ENCODE peak calls at places on chromosomes 16 and 17, in nine cellular contexts. S is colonic mucosa; D is left lung; A is tibial nerve; Y is ovary; G is CD8-positive, alpha-beta memory T cell; V is heart right ventricle; N is spleen; H is right cardiac atrium. K is an unnamed sample. For H3K9me3 and H3K27me3, the result is how much of the 10 kb centered on the place peaks cover.

GRCh38 chr17:70110443-70110880 is 35.4 kb downstream of the KCNJ16 start:
- DNase-seq in S (no peak), D (no peak), A (no peak), Y (no peak), G (no peak), V (peak), N (no peak), H (peak), K (no peak)

GRCh38 chr17:63751806-63752205 is 10.2 kb upstream of the STRADA start:
- DNase-seq in S (no peak), D (no peak), A (no peak), Y (no peak), G (no peak), V (no peak), N (no peak), H (no peak), K (no peak)

GRCh38 chr16:83675136-83675535 is 132.6 kb upstream of the HSBP1 start:
- DNase-seq in S (no peak), D (no peak), A (no peak), Y (no peak), G (no peak), V (no peak), N (no peak), H (no peak), K (no peak)

GRCh38 chr17:69240201-69240600 is 11.6 kb upstream of the ABCA10 start:
- DNase-seq in S (no peak), D (no peak), A (no peak), Y (no peak), G (no peak), V (no peak), N (no peak), H (no peak), K (no peak)

GRCh38 chr16:56729351-56729735 is 586 bp upstream of the NUP93 start:
- DNase-seq in S (no peak), D (no peak), A (no peak), Y (no peak), G (no peak), V (no peak), N (no peak), H (no peak), K (no peak)

GRCh38 chr16:17520567-17520966 is 49.8 kb upstream of the XYLT1 start:
- DNase-seq in S (no peak), D (no peak), A (no peak), Y (no peak), G (no peak), V (no peak), N (no peak), H (no peak), K (no peak)

GRCh38 chr17:67433248-67433924 is 56.3 kb downstream of the PITPNC1 start:
- DNase-seq in S (no peak), D (no peak), A (no peak), Y (no peak), G (no peak), V (no peak), N (no peak), H (no peak), K (no peak)

GRCh38 chr17:47324224-47325020 is 667 bp downstream of the EFCAB13 start:
- DNase-seq in S (peak), D (no peak), A (peak), Y (peak), G (peak), V (peak), N (peak), H (peak), K (peak)

GRCh38 chr16:68396481-68396880 is 51.8 kb downstream of the SMPD3 start:
- DNase-seq in S (peak), D (no peak), A (no peak), Y (no peak), G (peak), V (no peak), N (peak), H (no peak), K (peak)

GRCh38 chr16:716250-716607 is 1.3 kb downstream of the METRN start:
- DNase-seq in S (no peak), D (no peak), A (peak), Y (no peak), G (no peak), V (no peak), N (no peak), H (peak), K (no peak)

GRCh38 chr16:11020388-11020787 is 76.0 kb downstream of the CLEC16A start:
- DNase-seq in S (no peak), D (no peak), A (no peak), Y (no peak), G (no peak), V (no peak), N (no peak), H (no peak), K (no peak)

GRCh38 chr17:6507535-6507934 is 48.8 kb downstream of the PITPNM3 start:
- DNase-seq in S (peak), D (no peak), A (no peak), Y (peak), G (no peak), V (no peak), N (no peak), H (no peak), K (peak)

GRCh38 chr17:31274252-31274651 is 22.8 kb downstream of the OMG start:
- DNase-seq in S (no peak), D (no peak), A (no peak), Y (no peak), G (no peak), V (no peak), N (no peak), H (no peak), K (no peak)

GRCh38 chr17:78697122-78697845 is 84.8 kb downstream of the CYTH1 start:
- DNase-seq in S (no peak), D (no peak), A (no peak), Y (no peak), G (no peak), V (no peak), N (no peak), H (no peak), K (no peak)

GRCh38 chr16:20866792-20867191 is 33.4 kb downstream of the DCUN1D3 start:
- DNase-seq in S (no peak), D (no peak), A (no peak), Y (no peak), G (no peak), V (no peak), N (no peak), H (no peak), K (no peak)

GRCh38 chr17:17063546-17064122 is 21.4 kb downstream of the MPRIP start:
- DNase-seq in S (no peak), D (no peak), A (peak), Y (no peak), G (peak), V (peak), N (peak), H (peak), K (peak)

GRCh38 chr17:45429338-45430005 is 3.2 kb downstream of the ARHGAP27 start:
- DNase-seq in S (no peak), D (peak), A (no peak), Y (no peak), G (no peak), V (no peak), N (peak), H (peak), K (peak)

GRCh38 chr16:3789375-3790067 is 72.2 kb upstream of the TRAP1 start:
- DNase-seq in S (no peak), D (no peak), A (no peak), Y (no peak), G (no peak), V (no peak), N (no peak), H (no peak), K (no peak)

GRCh38 chr16:77113835-77114234 is 77.2 kb upstream of the MON1B start:
- DNase-seq in S (no peak), D (no peak), A (no peak), Y (no peak), G (no peak), V (peak), N (no peak), H (no peak), K (no peak)

GRCh38 chr16:88719267-88719932 is 13.1 kb downstream of the CTU2 start:
- DNase-seq in S (no peak), D (no peak), A (no peak), Y (no peak), G (no peak), V (peak), N (no peak), H (peak), K (no peak)

GRCh38 chr17:28961391-28961790 is 10.1 kb upstream of the PHF12 start:
- DNase-seq in S (no peak), D (no peak), A (no peak), Y (no peak), G (no peak), V (no peak), N (peak), H (peak), K (peak)

GRCh38 chr17:59572301-59572924 is 7.0 kb downstream of the DHX40 start:
- DNase-seq in S (no peak), D (no peak), A (no peak), Y (no peak), G (no peak), V (no peak), N (no peak), H (no peak), K (no peak)

GRCh38 chr16:84021488-84021887 is 21.1 kb downstream of the SLC38A8 start:
- DNase-seq in S (no peak), D (peak), A (no peak), Y (no peak), G (no peak), V (no peak), N (no peak), H (no peak), K (no peak)

GRCh38 chr16:11263737-11264136 is 5.4 kb downstream of the TNP2 start:
- DNase-seq in S (no peak), D (no peak), A (no peak), Y (no peak), G (no peak), V (no peak), N (no peak), H (no peak), K (no peak)

GRCh38 chr16:69406780-69407331 is 17.6 kb upstream of the CYB5B start:
- DNase-seq in S (no peak), D (no peak), A (no peak), Y (no peak), G (no peak), V (no peak), N (no peak), H (no peak), K (no peak)

GRCh38 chr17:27381007-27381501 is 75.2 kb upstream of the KSR1 start:
- DNase-seq in S (peak), D (peak), A (peak), Y (peak), G (peak), V (peak), N (peak), H (peak), K (peak)

GRCh38 chr16:48609453-48610023 is 442 bp downstream of the N4BP1 start:
- DNase-seq in S (peak), D (peak), A (no peak), Y (no peak), G (peak), V (peak), N (peak), H (peak), K (peak)

GRCh38 chr16:64065523-64065922 is 1056.3 kb downstream of the CDH11 start:
- DNase-seq in S (no peak), D (no peak), A (no peak), Y (no peak), G (no peak), V (no peak), N (no peak), H (no peak), K (no peak)

GRCh38 chr17:1493291-1493980 is 950 bp upstream of the MYO1C start:
- DNase-seq in S (peak), D (peak), A (no peak), Y (no peak), G (no peak), V (peak), N (no peak), H (peak), K (no peak)

GRCh38 chr17:5837055-5837491 is 233.1 kb upstream of the WSCD1 start:
- DNase-seq in S (no peak), D (no peak), A (no peak), Y (no peak), G (no peak), V (no peak), N (no peak), H (no peak), K (no peak)

GRCh38 chr17:13777003-13777402 is 175.3 kb upstream of the HS3ST3A1 start:
- DNase-seq in S (no peak), D (no peak), A (no peak), Y (peak), G (no peak), V (no peak), N (no peak), H (no peak), K (no peak)

GRCh38 chr16:51524555-51525373 is 373.7 kb upstream of the SALL1 start:
- DNase-seq in S (no peak), D (no peak), A (no peak), Y (peak), G (no peak), V (no peak), N (no peak), H (no peak), K (no peak)

GRCh38 chr16:14456793-14457481 is 173.1 kb downstream of the PARN start:
- DNase-seq in S (no peak), D (no peak), A (no peak), Y (no peak), G (no peak), V (no peak), N (no peak), H (no peak), K (no peak)

GRCh38 chr16:73311857-73312723 is 264.2 kb upstream of the ZFHX3 start:
- DNase-seq in S (no peak), D (no peak), A (no peak), Y (no peak), G (no peak), V (no peak), N (no peak), H (no peak), K (no peak)

GRCh38 chr16:69143116-69143515 is 10.7 kb downstream of the UTP4 start:
- DNase-seq in S (peak), D (no peak), A (no peak), Y (no peak), G (no peak), V (no peak), N (no peak), H (peak), K (no peak)

GRCh38 chr16:29971304-29971703 is 2.4 kb upstream of the TAOK2 start:
- DNase-seq in S (no peak), D (no peak), A (no peak), Y (no peak), G (no peak), V (no peak), N (no peak), H (no peak), K (peak)
- H3K9me3 ChIP-seq in S (under half), D (under half), A (under half), Y (under half), G (under half), V (under half), N (under half), H (under half), K (under half)

GRCh38 chr17:74925242-74925641 is 1.2 kb downstream of the OTOP2 start:
- DNase-seq in S (no peak), D (no peak), A (no peak), Y (no peak), G (no peak), V (no peak), N (no peak), H (no peak), K (no peak)

GRCh38 chr17:74928786-74929185 is 4.7 kb downstream of the OTOP2 start:
- DNase-seq in S (no peak), D (no peak), A (no peak), Y (no peak), G (no peak), V (no peak), N (no peak), H (no peak), K (no peak)

GRCh38 chr17:74935585-74936469 is at the start of gene OTOP3:
- DNase-seq in S (no peak), D (peak), A (no peak), Y (no peak), G (no peak), V (no peak), N (no peak), H (peak), K (no peak)

GRCh38 chr17:74935048-74935447 is 650 bp upstream of the OTOP3 start:
- DNase-seq in S (no peak), D (no peak), A (no peak), Y (no peak), G (no peak), V (no peak), N (no peak), H (no peak), K (no peak)

DNA sequence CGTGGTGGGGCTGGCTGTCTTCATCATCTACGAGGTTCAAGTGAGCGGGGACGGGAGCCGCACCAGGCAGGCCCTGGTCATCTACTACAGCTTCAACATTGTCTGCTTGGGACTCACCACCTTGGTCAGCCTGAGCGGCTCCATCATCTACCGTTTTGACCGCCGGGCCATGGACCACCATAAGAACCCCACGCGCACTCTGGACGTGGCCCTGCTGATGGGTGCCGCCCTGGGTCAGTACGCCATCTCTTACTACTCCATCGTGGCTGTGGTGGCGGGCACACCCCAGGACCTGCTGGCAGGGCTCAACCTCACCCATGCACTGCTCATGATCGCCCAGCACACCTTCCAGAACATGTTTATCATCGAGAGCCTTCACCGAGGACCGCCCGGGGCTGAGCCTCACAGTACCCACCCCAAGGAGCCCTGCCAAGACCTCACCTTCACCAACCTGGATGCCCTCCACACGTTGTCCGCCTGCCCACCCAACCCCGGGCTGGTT is 5.1 kb upstream of the OTOP3 start:
- DNase-seq in S (no peak), D (no peak), A (no peak), Y (no peak), G (no peak), V (no peak), N (no peak), H (no peak), K (no peak)
- H3K27me3 ChIP-seq in S (under half), D (half or more), A (under half), Y (under half), G (under half), V (half or more), N (half or more), H (under half), K (under half)

GRCh38 chr16:75175074-75175473 is 26.8 kb downstream of the ZFP1 start:
- DNase-seq in S (no peak), D (no peak), A (no peak), Y (no peak), G (no peak), V (no peak), N (no peak), H (no peak), K (no peak)

GRCh38 chr16:75172578-75172977 is 24.3 kb downstream of the ZFP1 start:
- DNase-seq in S (no peak), D (no peak), A (no peak), Y (no peak), G (no peak), V (no peak), N (no peak), H (no peak), K (no peak)

DNA sequence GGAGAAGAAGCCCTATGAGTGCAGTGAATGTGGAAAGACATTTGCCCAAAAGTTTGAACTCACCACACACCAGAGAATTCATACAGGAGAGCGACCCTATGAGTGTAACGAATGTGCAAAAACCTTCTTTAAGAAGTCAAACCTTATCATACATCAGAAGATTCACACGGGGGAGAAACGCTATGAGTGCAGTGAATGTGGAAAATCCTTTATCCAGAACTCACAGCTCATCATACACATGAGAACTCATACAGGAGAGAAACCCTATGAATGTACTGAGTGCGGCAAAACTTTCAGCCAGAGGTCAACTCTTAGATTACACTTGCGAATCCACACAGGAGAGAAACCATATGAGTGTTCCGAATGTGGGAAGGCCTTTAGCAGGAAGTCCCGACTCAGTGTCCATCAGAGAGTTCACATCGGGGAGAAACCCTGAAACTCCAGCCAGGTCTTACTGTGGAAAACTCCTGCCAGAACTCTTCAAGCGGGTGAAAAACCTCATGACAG is 21.6 kb downstream of the ZFP1 start:
- DNase-seq in S (no peak), D (no peak), A (no peak), Y (no peak), G (no peak), V (no peak), N (no peak), H (no peak), K (no peak)
- H3K9me3 ChIP-seq in S (under half), D (under half), A (under half), Y (under half), G (half or more), V (half or more), N (under half), H (under half), K (under half)

GRCh38 chr17:50602514-50603235 is 32.0 kb upstream of the ABCC3 start:
- DNase-seq in S (no peak), D (no peak), A (no peak), Y (no peak), G (no peak), V (no peak), N (no peak), H (no peak), K (no peak)
- H3K27me3 ChIP-seq in S (under half), D (under half), A (under half), Y (under half), G (under half), V (under half), N (under half), H (under half), K (under half)

DNA sequence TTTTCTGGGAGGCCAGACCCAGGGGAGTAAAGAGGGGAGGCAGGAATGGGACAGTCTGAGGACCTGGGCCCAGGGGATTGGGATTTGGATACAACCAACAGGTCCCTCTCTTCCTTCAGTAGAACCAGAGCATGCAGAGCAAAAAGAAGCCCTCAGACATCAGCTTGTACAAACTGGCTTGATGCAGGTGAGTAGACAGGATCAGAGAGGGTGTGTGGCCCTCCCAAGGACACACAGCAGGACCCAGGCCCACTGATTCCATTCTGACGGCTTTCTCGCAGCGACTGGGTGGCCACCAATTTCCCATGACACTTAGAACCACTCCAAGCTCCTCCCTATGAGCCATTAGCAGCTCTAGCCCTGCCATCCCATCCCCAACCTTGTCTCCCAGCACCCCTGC is 63.6 kb downstream of the ABCC6 start:
- DNase-seq in S (no peak), D (no peak), A (no peak), Y (no peak), G (no peak), V (no peak), N (no peak), H (no peak), K (no peak)
- H3K9me3 ChIP-seq in S (under half), D (under half), A (under half), Y (under half), G (under half), V (under half), N (under half), H (under half), K (under half)

GRCh38 chr16:67176662-67177061 is 6.3 kb downstream of the NOL3 start:
- DNase-seq in S (no peak), D (peak), A (no peak), Y (no peak), G (no peak), V (no peak), N (no peak), H (peak), K (no peak)
- H3K27me3 ChIP-seq in S (under half), D (under half), A (under half), Y (under half), G (under half), V (under half), N (half or more), H (under half), K (under half)

K was measured in aorta.